ENCODE peak calls at places on chromosome 16, in five cellular contexts. P, F, O, W and H are unnamed samples.

GRCh38 chr16:5446623-5447240 is 349.1 kb upstream of the EEF2KMT start:
- DNase-seq in F (no peak), P (no peak), W (no peak), O (no peak), H (no peak)

GRCh38 chr16:73048292-73049050 is 543 bp upstream of the ZFHX3 start:
- DNase-seq in O (no peak), F (no peak), P (no peak), W (peak; percentile 84), H (peak; percentile 73)

GRCh38 chr16:87333101-87333500 is 15.9 kb upstream of the C16orf95 start:
- DNase-seq in O (no peak), F (no peak), W (no peak), P (no peak), H (no peak)

GRCh38 chr16:12228079-12228606 is 251.6 kb downstream of the SNX29 start:
- DNase-seq in O (no peak), W (no peak), P (no peak), F (no peak), H (no peak)

GRCh38 chr16:67024384-67024896 is 4.5 kb upstream of the CBFB start:
- DNase-seq in W (no peak), P (no peak), O (no peak), F (no peak), H (no peak)

GRCh38 chr16:78866556-78866955 is 734.0 kb downstream of the MAF start:
- DNase-seq in O (no peak), F (no peak), P (no peak), W (no peak), H (no peak)

GRCh38 chr16:2529061-2529931 is 1.9 kb downstream of the CEMP1 start:
- DNase-seq in P (no peak), O (no peak), W (no peak), F (no peak), H (peak; percentile 55)

GRCh38 chr16:7921360-7921759 is 588.7 kb downstream of the RBFOX1 start:
- DNase-seq in W (no peak), O (no peak), F (no peak), P (no peak), H (no peak)

GRCh38 chr16:78628526-78628925 is 529.1 kb downstream of the WWOX start:
- DNase-seq in O (no peak), W (no peak), F (no peak), P (no peak), H (no peak)

GRCh38 chr16:66220766-66221165 is 145.7 kb upstream of the CDH5 start:
- DNase-seq in P (no peak), F (no peak), W (no peak), O (no peak), H (no peak)

GRCh38 chr16:31265329-31266245 is 5.8 kb downstream of the ITGAM start:
- DNase-seq in F (peak; percentile 60), O (peak; percentile 79), P (no peak), W (no peak), H (no peak)

GRCh38 chr16:75460441-75460840 is 4.0 kb downstream of the TMEM170A start:
- DNase-seq in W (no peak), F (no peak), O (no peak), P (no peak), H (no peak)

GRCh38 chr16:6247771-6248170 is 1084.9 kb upstream of the RBFOX1 start:
- DNase-seq in O (no peak), F (peak; percentile 8), W (no peak), P (no peak), H (no peak)

GRCh38 chr16:51657844-51658243 is 506.8 kb upstream of the SALL1 start:
- DNase-seq in W (no peak), F (no peak), P (no peak), O (no peak), H (no peak)

GRCh38 chr16:65842067-65842466 is 524.4 kb upstream of the CDH5 start:
- DNase-seq in F (no peak), P (no peak), O (no peak), W (no peak), H (no peak)

GRCh38 chr16:79439866-79440265 is 160.7 kb downstream of the MAF start:
- DNase-seq in P (no peak), F (no peak), O (no peak), W (no peak), H (no peak)

GRCh38 chr16:74034862-74035261 is 261.8 kb upstream of the PSMD7 start:
- DNase-seq in P (peak; percentile 25), F (no peak), O (no peak), W (peak; percentile 27), H (peak; percentile 57)

GRCh38 chr16:22419908-22420307 is 45.5 kb upstream of the CDR2 start:
- DNase-seq in O (no peak), W (no peak), P (no peak), F (peak; percentile 35), H (no peak)

GRCh38 chr16:59259074-59259963 is 525.2 kb upstream of the GOT2 start:
- DNase-seq in W (no peak), O (no peak), F (no peak), P (no peak), H (no peak)

GRCh38 chr16:71794018-71794417 is 14.6 kb downstream of the AP1G1 start:
- DNase-seq in W (no peak), P (no peak), O (no peak), F (no peak), H (no peak)

GRCh38 chr16:83898463-83899271 is at the start of gene MLYCD:
- DNase-seq in W (peak; percentile 76), O (no peak), P (peak; percentile 98), F (peak; percentile 80), H (peak; percentile 98)

GRCh38 chr16:8826278-8826879 is 28.7 kb downstream of the PMM2 start:
- DNase-seq in F (no peak), W (no peak), O (no peak), P (no peak), H (peak; percentile 69)

GRCh38 chr16:51939371-51940005 is 607.5 kb downstream of the TOX3 start:
- DNase-seq in W (no peak), O (no peak), F (no peak), P (no peak), H (peak; percentile 68)

GRCh38 chr16:19284207-19284606 is 1.3 kb upstream of the CLEC19A start:
- DNase-seq in W (no peak), O (no peak), P (no peak), F (no peak), H (no peak)

GRCh38 chr16:8675183-8676159 is 1.1 kb downstream of the ABAT start:
- DNase-seq in P (no peak), F (no peak), W (peak; percentile 96), O (no peak), H (peak; percentile 77)

GRCh38 chr16:83171396-83171795 is 544.6 kb downstream of the CDH13 start:
- DNase-seq in F (no peak), W (no peak), P (no peak), O (no peak), H (no peak)

GRCh38 chr16:4415538-4416199 is 727 bp downstream of the CORO7 start:
- DNase-seq in F (peak; percentile 67), W (peak; percentile 16), P (peak; percentile 65), O (no peak), H (peak; percentile 77)

GRCh38 chr16:55021595-55022475 is 91.2 kb downstream of the IRX5 start:
- DNase-seq in F (peak; percentile 63), W (peak; percentile 23), P (peak; percentile 77), O (no peak), H (no peak)
- TF ChIP-seq GABPA in F (no peak), W (no peak), P (no peak), O (no peak), H (no peak)

DNA sequence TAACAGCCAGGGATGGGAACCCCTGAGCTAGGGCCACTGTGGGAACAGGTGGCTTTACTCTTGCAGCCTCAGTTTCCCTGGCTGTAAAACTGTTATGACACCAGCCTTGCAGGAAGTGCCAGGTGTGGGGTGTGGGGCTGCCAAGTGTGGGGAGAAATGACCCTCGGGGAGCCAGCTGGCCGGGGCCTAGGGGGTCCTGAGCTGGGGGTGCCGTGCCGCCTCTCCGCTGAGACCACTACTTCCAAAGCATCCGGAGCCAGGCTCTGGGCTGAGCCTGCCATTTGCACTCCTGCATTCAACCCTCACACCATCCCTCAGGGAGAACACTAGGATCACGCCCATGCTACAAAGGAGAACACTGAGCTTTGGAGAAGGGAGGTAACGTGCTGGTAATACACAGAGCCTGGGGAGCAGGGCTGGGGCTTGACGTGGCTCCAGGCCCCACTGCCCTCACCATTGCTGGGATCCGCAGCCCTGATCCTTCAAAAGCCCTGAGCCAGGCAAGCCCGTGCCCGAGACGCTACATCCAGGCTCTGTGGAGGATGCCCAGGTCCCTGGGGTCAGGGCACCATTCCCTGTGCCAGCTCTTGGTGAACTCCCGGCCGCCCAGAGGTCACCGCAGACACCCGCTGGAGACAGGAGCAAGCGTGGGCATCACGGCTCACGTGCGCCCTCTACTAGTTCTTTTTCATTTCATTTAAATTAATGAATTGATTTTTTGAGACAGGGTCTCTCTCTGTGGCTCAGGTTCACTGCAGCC is 28.8 kb upstream of the GINS2 start:
- DNase-seq in F (peak; percentile 84), W (peak; percentile 60), O (no peak), P (peak; percentile 76), H (peak; percentile 89)
- TF ChIP-seq JUND in F (no peak), W (no peak), O (no peak), P (no peak), H (no peak)

DNA sequence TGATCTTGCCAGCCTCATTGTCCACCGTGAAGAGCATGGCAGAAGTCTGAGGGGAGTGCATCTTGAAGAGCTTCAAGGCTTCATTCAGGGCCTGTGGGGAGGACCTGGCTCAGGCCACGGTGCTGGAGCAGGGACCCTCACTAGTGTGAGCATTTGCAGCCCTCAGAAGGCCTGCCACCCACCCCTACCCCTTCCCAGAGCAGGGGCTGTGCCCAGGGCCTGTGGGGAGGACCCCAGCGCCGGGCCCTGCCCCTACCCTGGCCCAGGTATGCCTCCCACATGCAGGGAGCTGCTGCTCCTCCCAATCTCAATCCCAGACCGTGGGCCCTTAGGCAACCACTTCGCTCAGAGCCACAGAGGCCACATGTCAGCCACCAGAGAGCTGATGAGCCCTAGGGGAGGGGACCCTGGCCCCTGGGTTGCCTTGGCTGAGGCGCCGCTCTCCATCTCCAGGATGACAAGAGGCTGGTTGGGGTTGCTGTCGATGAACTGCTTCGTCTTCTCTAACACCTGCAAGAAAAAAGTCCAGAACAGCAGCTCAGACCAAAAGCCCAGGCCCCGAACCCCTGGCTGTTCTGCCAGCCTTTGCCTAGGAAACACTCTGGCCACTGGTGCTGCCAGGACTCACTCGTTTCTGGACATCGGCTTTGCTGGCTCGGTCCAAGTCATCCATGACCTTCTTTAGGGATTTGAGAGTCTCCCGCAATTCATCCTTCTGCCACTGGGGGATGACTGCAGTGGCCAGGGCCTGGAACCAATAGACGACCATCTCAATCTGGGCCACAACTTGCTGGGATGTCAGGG is 1.8 kb upstream of the EXOSC6 start:
- DNase-seq in F (peak; percentile 81), O (no peak), W (peak; percentile 45), P (peak; percentile 33), H (peak; percentile 62)
- TF ChIP-seq GABPA in F (no peak), O (no peak), W (no peak), P (no peak), H (no peak)

DNA sequence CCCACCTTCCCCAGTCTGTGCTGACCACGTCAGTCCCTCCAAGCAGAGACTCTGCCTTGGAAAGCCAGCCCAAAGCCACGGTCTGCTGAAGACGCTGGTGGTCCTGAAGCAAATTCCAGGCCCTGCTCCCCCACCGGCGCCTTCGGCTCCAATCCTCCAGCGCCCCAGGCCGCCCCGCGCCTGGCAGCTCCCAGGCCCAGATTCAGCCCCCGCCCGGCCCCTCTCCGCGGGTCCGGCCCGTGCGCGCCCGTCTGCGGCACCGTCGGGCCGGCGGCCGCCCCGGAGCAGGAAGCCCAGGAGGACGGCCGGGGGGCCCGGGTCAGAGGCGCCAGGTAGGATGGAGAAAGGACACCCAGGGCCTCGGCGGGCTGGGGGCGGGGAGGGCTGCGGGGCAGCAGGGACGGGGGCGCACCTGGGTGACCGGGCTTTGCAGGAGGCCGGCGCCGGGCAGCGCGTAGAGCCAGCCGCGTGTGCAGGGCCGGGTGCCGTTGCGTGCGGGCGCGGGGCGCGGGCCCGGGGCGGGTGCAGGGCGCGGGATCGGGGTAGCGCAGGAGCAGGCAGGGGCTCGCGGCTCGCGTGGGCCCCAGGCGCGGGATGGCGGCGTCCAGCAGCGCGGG is 621 bp upstream of the SLC22A31 start:
- DNase-seq in O (no peak), F (no peak), P (no peak), W (no peak), H (peak; percentile 49)
- TF ChIP-seq JUND in O (no peak), F (no peak), P (no peak), W (no peak), H (no peak)

GRCh38 chr16:11051430-11052079 is 107.2 kb downstream of the CLEC16A start:
- DNase-seq in P (no peak), W (no peak), F (no peak), O (no peak), H (no peak)
- TF ChIP-seq GABPA in P (no peak), W (no peak), F (no peak), O (no peak), H (no peak)